ENCODE peak calls at places on chromosomes 4 and X, in nine cellular contexts. U is kidney epithelial cell, A is foreskin fibroblast, I is WERI-Rb-1, G is epithelial cell of esophagus, Y is AG04450, T is endothelial cell, F is PC-3, N is left lung. Q is an unnamed sample.

GRCh38 chr4:117324851-117325491 is 239.6 kb upstream of the TRAM1L1 start:
- DNase-seq in U (peak), A (peak), I (no peak), G (peak), Y (peak), T (no peak), F (peak), N (no peak), Q (peak)

GRCh38 chr4:3409571-3410091 is 32.1 kb upstream of the HGFAC start:
- DNase-seq in U (no peak), A (no peak), I (peak), G (no peak), Y (no peak), T (no peak), F (no peak), N (no peak), Q (no peak)

GRCh38 chr4:174586651-174587050 is 64.4 kb upstream of the HPGD start:
- DNase-seq in U (no peak), A (no peak), I (no peak), G (no peak), Y (no peak), T (no peak), F (no peak), N (peak), Q (no peak)

GRCh38 chr4:83646538-83646937 is 110.6 kb downstream of the GPAT3 start:
- DNase-seq in U (no peak), A (no peak), I (no peak), G (no peak), Y (no peak), T (no peak), F (no peak), N (no peak), Q (no peak)

GRCh38 chr4:150962245-150962644 is 52.8 kb downstream of the LRBA start:
- DNase-seq in U (no peak), A (no peak), I (no peak), G (peak), Y (no peak), T (no peak), F (no peak), N (no peak), Q (peak)

GRCh38 chr4:81407726-81408125 is 64.0 kb downstream of the RASGEF1B start:
- DNase-seq in U (no peak), A (no peak), I (no peak), G (peak), Y (no peak), T (no peak), F (no peak), N (no peak), Q (no peak)

GRCh38 chr4:15239866-15240265 is 188.0 kb upstream of the C1QTNF7 start:
- DNase-seq in U (no peak), A (peak), I (no peak), G (no peak), Y (no peak), T (no peak), F (peak), N (no peak), Q (no peak)

GRCh38 chr4:162485486-162485885 is 321.7 kb upstream of the FSTL5 start:
- DNase-seq in U (peak), A (peak), I (no peak), G (peak), Y (no peak), T (no peak), F (peak), N (no peak), Q (peak)

GRCh38 chr4:22897520-22898108 is 204.9 kb downstream of the GBA3 start:
- DNase-seq in U (no peak), A (peak), I (peak), G (peak), Y (no peak), T (peak), F (peak), N (no peak), Q (no peak)

GRCh38 chr4:12270546-12270945 is 841.9 kb upstream of the HS3ST1 start:
- DNase-seq in U (no peak), A (no peak), I (no peak), G (peak), Y (no peak), T (no peak), F (no peak), N (no peak), Q (no peak)

GRCh38 chrX:151680805-151681204 is 14.5 kb upstream of the PRRG3 start:
- DNase-seq in U (no peak), A (peak), I (peak), G (peak), Y (no peak), T (peak), F (peak), N (no peak), Q (peak)

GRCh38 chr4:139301821-139302611 is at the start of gene NDUFC1:
- DNase-seq in U (no peak), A (peak), I (peak), G (peak), Y (no peak), T (peak), F (peak), N (peak), Q (no peak)

GRCh38 chrX:41313419-41313818 is 20.5 kb upstream of the DDX3X start:
- DNase-seq in U (peak), A (peak), I (no peak), G (peak), Y (no peak), T (no peak), F (no peak), N (no peak), Q (no peak)

GRCh38 chrX:137432609-137433008 is 133.3 kb upstream of the ZIC3 start:
- DNase-seq in U (no peak), A (no peak), I (no peak), G (peak), Y (no peak), T (peak), F (peak), N (no peak), Q (no peak)
- TF ChIP-seq CTCF in U (peak), A (no peak), I (peak), G (peak), Y (no peak), T (peak), F (peak), N (no peak), Q (peak)

GRCh38 chr4:68577590-68577989 is 1.5 kb upstream of the UGT2B17 start:
- DNase-seq in U (no peak), A (no peak), I (no peak), G (no peak), Y (no peak), T (no peak), F (no peak), N (no peak), Q (no peak)
- TF ChIP-seq CTCF in U (no peak), A (no peak), I (peak), G (no peak), Y (no peak), T (no peak), F (peak), N (no peak), Q (peak)

GRCh38 chrX:45801554-45801953 is 600.9 kb upstream of the DIPK2B start:
- DNase-seq in U (no peak), A (peak), I (no peak), G (peak), Y (no peak), T (no peak), F (peak), N (no peak), Q (no peak)
- TF ChIP-seq CTCF in U (no peak), A (no peak), I (peak), G (peak), Y (no peak), T (no peak), F (peak), N (no peak), Q (peak)

DNA sequence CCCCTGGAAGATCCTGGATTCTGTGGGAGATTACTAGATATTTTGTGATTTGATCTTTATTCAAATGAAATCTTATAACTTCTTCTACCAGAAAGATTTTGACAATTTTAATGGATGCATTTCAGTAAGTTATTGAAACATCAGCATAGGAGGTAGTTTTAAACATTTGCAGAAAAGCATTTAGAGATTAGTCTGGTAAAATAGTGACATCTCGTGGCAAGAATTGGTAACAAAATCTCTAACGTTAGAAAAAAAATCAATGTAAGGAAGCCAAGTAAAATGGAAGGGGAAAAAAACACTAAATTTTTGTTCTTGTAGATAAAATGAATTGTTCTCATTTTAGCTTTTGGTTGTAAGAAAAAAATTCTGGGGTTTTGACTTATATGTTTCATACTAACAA is 73.3 kb downstream of the TASL start:
- DNase-seq in U (no peak), A (peak), I (no peak), G (peak), Y (no peak), T (no peak), F (peak), N (no peak), Q (peak)
- TF ChIP-seq CTCF in U (peak), A (no peak), I (no peak), G (no peak), Y (peak), T (peak), F (peak), N (no peak), Q (peak)

DNA sequence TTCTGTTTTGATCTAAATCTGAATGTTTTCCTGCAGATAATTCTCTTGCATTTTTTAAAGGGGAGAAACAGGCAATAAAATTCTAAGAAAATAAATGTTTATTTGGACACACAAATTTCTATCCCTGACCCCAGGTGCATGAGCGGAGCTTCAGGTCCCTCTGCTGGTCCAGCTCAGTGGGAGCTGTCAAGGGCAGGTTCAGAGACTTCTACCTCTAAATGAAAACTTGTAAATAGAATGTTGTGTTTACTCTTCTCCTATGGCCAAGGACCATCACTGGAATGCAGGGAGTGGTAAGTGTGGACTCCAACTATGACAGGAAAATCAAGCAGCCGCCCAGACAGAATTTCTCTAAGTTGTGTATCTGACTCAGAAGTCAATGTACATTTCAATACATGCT is 148.6 kb upstream of the TTC29 start:
- DNase-seq in U (no peak), A (no peak), I (peak), G (peak), Y (no peak), T (no peak), F (peak), N (no peak), Q (no peak)
- TF ChIP-seq CTCF in U (peak), A (peak), I (peak), G (peak), Y (no peak), T (peak), F (peak), N (no peak), Q (peak)

DNA sequence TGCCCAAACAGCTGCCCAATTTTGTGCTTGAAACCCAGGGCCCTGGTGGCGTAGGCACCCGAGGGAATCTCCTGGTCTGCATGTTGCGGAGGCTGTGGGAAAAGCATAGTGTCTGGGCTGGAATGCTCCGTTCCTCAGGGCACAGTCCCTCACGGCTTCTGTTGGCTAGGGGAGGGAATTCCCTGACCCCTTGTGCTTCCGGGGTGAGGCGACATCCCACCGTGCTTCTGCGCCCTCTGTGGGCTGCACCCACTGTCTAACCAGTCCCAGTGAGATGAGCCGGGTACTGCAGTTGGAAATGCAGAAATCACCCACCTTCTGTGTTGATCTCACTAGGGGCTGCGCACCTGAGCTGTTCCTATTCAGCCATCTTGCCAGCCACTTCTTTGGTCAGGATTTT is 399.4 kb upstream of the FTHL17 start:
- DNase-seq in U (no peak), A (no peak), I (no peak), G (no peak), Y (no peak), T (no peak), F (no peak), N (no peak), Q (no peak)
- TF ChIP-seq CTCF in U (no peak), A (no peak), I (no peak), G (no peak), Y (no peak), T (no peak), F (no peak), N (no peak), Q (no peak)